ENCODE peak calls at places on chromosomes 1 and 21, in ten cellular contexts. C is transverse colon, V is mucosa of descending colon, F is GM10248, H is BJ, N is SK-N-SH, I is cardiac muscle cell, R is OCI-LY7, Y is Calu3, Z is bronchial epithelial cell. A is an unnamed sample.
A peak's percentile ranks its signal among the peaks of the same experiment; 100 is the strongest.

GRCh38 chr1:48673725-48674124 is 103.0 kb downstream of the BEND5 start:
- DNase-seq in F (no peak), V (no peak), Y (no peak), H (no peak), I (no peak), C (no peak), Z (no peak), R (peak; percentile 6), N (no peak), A (no peak)

GRCh38 chr1:185645201-185645640 is 89.0 kb upstream of the HMCN1 start:
- DNase-seq in I (peak; percentile 56), Y (no peak), V (no peak), Z (peak; percentile 14), F (no peak), H (peak; percentile 41), R (no peak), C (no peak), N (no peak), A (no peak)

GRCh38 chr1:207414606-207415108 is 39.5 kb upstream of the CR2 start:
- DNase-seq in Z (no peak), F (peak; percentile 77), I (no peak), H (no peak), V (no peak), Y (no peak), R (peak; percentile 63), C (no peak), N (no peak), A (no peak)

GRCh38 chr1:230215049-230215448 is 148.0 kb downstream of the GALNT2 start:
- DNase-seq in Y (peak; percentile 35), F (no peak), C (peak; percentile 69), V (peak; percentile 57), Z (no peak), N (no peak), I (peak; percentile 88), R (no peak), H (no peak), A (no peak)

GRCh38 chr1:233289676-233290075 is 5.8 kb downstream of the PCNX2 start:
- DNase-seq in H (no peak), Y (peak; percentile 7), V (no peak), I (no peak), Z (no peak), F (no peak), R (no peak), N (no peak), C (no peak), A (no peak)

GRCh38 chr1:16340673-16341072 is 11.6 kb downstream of the FBXO42 start:
- DNase-seq in N (no peak), H (no peak), V (no peak), I (no peak), F (no peak), Z (no peak), R (no peak), C (no peak), Y (no peak), A (no peak)

GRCh38 chr1:228000416-228000815 is 6.4 kb upstream of the WNT3A start:
- DNase-seq in I (no peak), H (no peak), Y (no peak), V (no peak), Z (no peak), R (no peak), F (no peak), C (no peak), N (no peak), A (no peak)

GRCh38 chr1:97488505-97488904 is 432.3 kb downstream of the DPYD start:
- DNase-seq in F (no peak), C (no peak), R (no peak), I (no peak), Z (peak; percentile 57), V (no peak), H (no peak), N (no peak), Y (no peak), A (no peak)

GRCh38 chr21:41751621-41752020 is 15.2 kb downstream of the RIPK4 start:
- DNase-seq in I (no peak), C (no peak), N (no peak), V (no peak), H (no peak), F (no peak), Z (peak; percentile 92), R (no peak), Y (peak; percentile 47), A (no peak)

DNA sequence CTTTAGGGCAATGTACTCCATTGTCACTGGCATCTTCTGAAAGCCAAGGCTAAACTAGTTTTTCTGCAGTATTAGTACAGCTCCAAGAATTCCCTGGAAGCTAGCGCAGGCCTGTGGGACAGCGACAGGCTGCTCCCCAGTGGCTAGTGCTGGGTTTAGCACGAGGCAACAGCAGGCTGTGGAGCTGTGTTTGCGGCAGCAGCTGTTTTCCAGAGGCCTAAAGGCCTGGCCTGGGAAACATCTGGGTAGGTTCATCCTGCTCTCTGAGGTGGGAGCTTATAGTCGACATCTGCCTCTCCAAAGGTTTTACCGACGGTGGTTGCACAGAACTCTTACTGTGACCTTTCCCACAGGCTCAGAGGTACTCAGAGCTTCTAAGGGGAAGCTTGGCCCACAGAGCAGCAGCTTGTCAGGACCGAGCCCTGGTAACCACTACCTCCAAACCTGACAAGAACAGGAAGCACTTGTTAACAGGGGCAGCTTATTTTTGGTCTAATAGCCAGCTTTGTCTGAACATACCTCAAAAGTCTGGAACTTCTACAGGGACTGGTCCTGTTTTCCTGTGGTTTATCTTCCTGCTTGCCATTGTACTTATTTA is 17.2 kb downstream of the CC2D1B start:
- DNase-seq in R (no peak), C (no peak), Y (no peak), N (peak; percentile 81), Z (no peak), H (no peak), V (no peak), I (peak; percentile 57), F (no peak), A (no peak)
- TF ChIP-seq CTCF in R (no peak), C (no peak), Y (no peak), N (peak; percentile 44), Z (no peak), H (peak; percentile 61), V (no peak), I (peak; percentile 41), F (peak; percentile 17), A (no peak)

DNA sequence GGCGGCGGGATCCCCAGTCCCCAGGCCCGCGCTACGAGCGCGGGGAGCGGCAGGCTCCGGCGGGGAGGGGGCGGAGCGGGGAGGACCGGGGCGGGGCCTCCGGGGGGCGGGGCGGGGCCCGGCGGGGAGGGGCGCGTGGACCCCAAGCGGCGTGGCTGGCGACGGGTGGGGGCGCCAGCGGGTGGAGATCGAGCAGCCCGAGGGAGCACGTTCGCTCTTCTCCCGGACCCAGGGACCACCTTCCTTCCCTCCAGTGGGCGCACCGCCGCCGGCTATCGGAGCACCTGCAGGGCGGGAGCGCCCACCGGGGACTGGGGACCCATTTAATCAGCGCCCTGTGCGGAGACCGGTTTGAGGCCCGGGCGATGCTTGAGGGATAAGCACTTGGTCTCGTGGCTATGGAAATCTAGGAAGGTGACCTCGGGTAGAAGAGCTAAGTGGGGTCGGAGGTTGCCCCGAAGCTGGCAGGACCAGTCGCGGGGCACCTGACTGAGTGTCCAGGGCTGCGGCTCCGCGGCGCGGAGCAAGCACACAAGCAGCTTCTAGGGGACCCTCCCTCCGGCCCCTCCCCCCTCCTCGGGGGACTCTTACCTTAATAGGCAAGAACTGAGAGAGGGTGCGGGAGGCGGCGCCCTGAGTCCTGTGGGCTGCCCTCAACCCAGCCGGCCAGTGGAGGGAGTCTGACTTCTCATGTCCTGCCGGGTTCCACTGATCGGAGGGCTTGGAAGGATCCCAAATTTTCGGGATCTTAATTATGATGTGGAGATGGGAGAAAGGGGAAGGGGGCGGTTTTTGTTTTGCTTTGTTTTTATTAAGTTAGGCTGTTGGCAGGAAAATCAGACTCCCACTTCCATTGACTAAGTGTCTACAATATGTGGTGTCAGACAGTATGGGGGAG is at the start of gene TSPAN2:
- DNase-seq in Y (peak; percentile 81), I (peak; percentile 43), Z (no peak), H (no peak), N (peak; percentile 93), C (peak; percentile 78), R (peak; percentile 26), V (peak; percentile 79), F (no peak), A (peak; percentile 66)
- TF ChIP-seq CTCF in Y (peak; percentile 18), I (peak; percentile 35), Z (no peak), H (peak; percentile 53), N (peak; percentile 35), C (no peak), R (no peak), V (no peak), F (no peak), A (no peak)

GRCh38 chr1:38068980-38069340 is 22.4 kb upstream of the POU3F1 start:
- DNase-seq in Y (no peak), H (no peak), R (no peak), N (no peak), Z (no peak), V (no peak), C (no peak), F (no peak), I (no peak), A (no peak)

GRCh38 chr1:38068220-38068979 is 21.8 kb upstream of the POU3F1 start:
- DNase-seq in N (no peak), F (no peak), R (no peak), I (no peak), Z (no peak), H (no peak), C (no peak), Y (no peak), V (no peak), A (no peak)

GRCh38 chr1:38072858-38073257 is 26.3 kb upstream of the POU3F1 start:
- DNase-seq in Z (no peak), Y (no peak), N (no peak), H (no peak), I (no peak), V (no peak), F (no peak), R (no peak), C (no peak), A (no peak)

GRCh38 chr1:38073926-38074677 is 27.5 kb upstream of the POU3F1 start:
- DNase-seq in Y (no peak), R (no peak), V (no peak), H (no peak), F (no peak), C (no peak), I (no peak), N (no peak), Z (peak; percentile 45), A (no peak)

DNA sequence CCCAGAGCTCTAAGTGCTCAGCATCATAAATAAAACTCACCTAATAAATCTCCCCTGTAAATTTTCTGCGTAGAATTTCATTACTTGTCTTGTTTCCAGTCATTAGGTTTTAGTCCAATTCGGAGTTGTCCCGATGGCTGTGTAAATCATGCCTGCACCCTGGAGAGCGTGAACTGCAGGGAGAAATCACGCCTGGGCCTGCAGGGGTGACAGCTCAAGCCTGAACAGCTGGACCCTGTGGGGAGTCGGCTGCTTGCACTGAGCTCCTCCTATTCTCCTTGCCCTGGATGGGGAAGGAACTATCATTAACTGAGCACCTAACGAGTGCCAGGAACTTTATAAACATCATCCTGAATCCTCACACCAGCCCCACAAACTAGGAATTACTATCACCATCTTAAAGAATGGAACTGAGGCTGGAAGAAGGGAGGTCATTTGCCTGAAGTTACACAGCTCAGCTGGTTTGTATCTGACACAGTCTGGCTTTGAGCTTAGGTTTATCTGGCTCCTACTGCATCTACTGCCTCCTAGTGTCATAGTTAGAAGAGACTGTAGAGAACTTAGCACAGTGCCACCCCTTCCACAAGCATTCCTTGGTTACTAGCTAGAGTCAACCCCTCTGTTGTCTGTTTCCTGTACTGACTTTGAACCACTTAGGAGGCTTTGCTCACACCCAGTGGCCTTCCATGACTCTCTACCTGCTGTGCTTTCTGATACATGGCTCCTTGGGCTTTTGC is 25.1 kb upstream of the POU3F1 start:
- DNase-seq in N (peak; percentile 56), R (peak; percentile 28), I (peak; percentile 63), Y (no peak), H (no peak), C (no peak), Z (peak; percentile 59), V (no peak), F (peak; percentile 66), A (no peak)
- TF ChIP-seq CTCF in N (peak; percentile 43), R (peak; percentile 68), I (peak; percentile 65), Y (no peak), H (peak; percentile 36), C (no peak), Z (peak; percentile 51), V (no peak), F (peak; percentile 40), A (no peak)

GRCh38 chr1:89273324-89273778 is 691 bp upstream of the GBP5 start:
- DNase-seq in H (no peak), R (no peak), C (no peak), Z (no peak), F (no peak), N (no peak), V (no peak), I (no peak), Y (no peak), A (no peak)
- TF ChIP-seq CTCF in H (no peak), R (no peak), C (no peak), Z (no peak), F (no peak), N (no peak), V (no peak), I (no peak), Y (no peak), A (no peak)

A was measured in mesothelial cell of epicardium.